ENCODE peak calls at places on chromosomes 7 and 10, in four cellular contexts. N is posterior cingulate gyrus, U is T-helper 1 cell, L is gastrocnemius medialis. F is an unnamed sample.

GRCh38 chr7:5360971-5361370 is 62.7 kb downstream of the TNRC18 start:
- DNase-seq in U (no peak), N (no peak), L (no peak), F (no peak)

GRCh38 chr10:17989908-17990767 is 38.4 kb downstream of the SLC39A12 start:
- DNase-seq in L (no peak), N (no peak), U (no peak), F (no peak)

GRCh38 chr10:125123363-125124113 is 36.8 kb downstream of the CTBP2 start:
- DNase-seq in N (peak; percentile 70), U (no peak), L (peak; percentile 89), F (no peak)

GRCh38 chr7:108093903-108094302 is 36.3 kb downstream of the LAMB4 start:
- DNase-seq in L (no peak), U (no peak), N (no peak), F (no peak)

GRCh38 chr7:90726120-90726519 is 130.0 kb downstream of the CDK14 start:
- DNase-seq in U (no peak), N (no peak), L (no peak), F (no peak)

GRCh38 chr7:101243786-101244384 is 996 bp downstream of the FIS1 start:
- DNase-seq in N (peak; percentile 89), L (no peak), U (no peak), F (no peak)

GRCh38 chr7:121624922-121625321 is 228.8 kb upstream of the FAM3C start:
- DNase-seq in N (peak; percentile 11), U (no peak), L (no peak), F (no peak)

GRCh38 chr10:482848-483247 is 206.6 kb downstream of the DIP2C start:
- DNase-seq in U (no peak), L (no peak), N (no peak), F (no peak)

GRCh38 chr10:50908366-50908765 is 22.9 kb upstream of the A1CF start:
- DNase-seq in L (no peak), U (no peak), N (no peak), F (no peak)

GRCh38 chr7:114785496-114785895 is 136.4 kb upstream of the MDFIC start:
- DNase-seq in N (no peak), L (no peak), U (no peak), F (no peak)

GRCh38 chr10:11057018-11057417 is 39.3 kb downstream of the CELF2 start:
- DNase-seq in N (no peak), U (no peak), L (no peak), F (no peak)

GRCh38 chr10:114332808-114333207 is 71.5 kb downstream of the AFAP1L2 start:
- DNase-seq in N (no peak), U (no peak), L (no peak), F (no peak)

GRCh38 chr7:51328351-51328801 is 11.8 kb upstream of the COBL start:
- DNase-seq in L (no peak), N (no peak), U (no peak), F (no peak)

GRCh38 chr10:118332948-118333710 is 9.0 kb downstream of the FAM204A start:
- DNase-seq in U (no peak), N (no peak), L (no peak), F (no peak)

GRCh38 chr7:15291707-15292106 is 270.1 kb downstream of the AGMO start:
- DNase-seq in N (peak; percentile 13), U (no peak), L (no peak), F (no peak)

GRCh38 chr7:87712571-87712970 is 84.4 kb downstream of the RUNDC3B start:
- DNase-seq in N (no peak), U (no peak), L (no peak), F (no peak)

GRCh38 chr7:99579281-99579955 is 18.6 kb upstream of the TMEM225B start:
- DNase-seq in L (no peak), N (no peak), U (no peak), F (no peak)

GRCh38 chr10:102431452-102432124 is 786 bp downstream of the CUEDC2 start:
- DNase-seq in L (no peak), N (no peak), U (no peak), F (no peak)

GRCh38 chr10:75959209-75959608 is 527.8 kb downstream of the LRMDA start:
- DNase-seq in L (no peak), U (no peak), N (no peak), F (no peak)

GRCh38 chr7:7569615-7570014 is 2.9 kb downstream of the MIOS start:
- DNase-seq in U (no peak), N (no peak), L (no peak), F (no peak)

GRCh38 chr10:96092999-96093767 is 36.9 kb upstream of the ZNF518A start:
- DNase-seq in U (no peak), N (no peak), L (no peak), F (no peak)

GRCh38 chr7:78226059-78226658 is 427.6 kb downstream of the PHTF2 start:
- DNase-seq in N (peak; percentile 69), L (no peak), U (no peak), F (no peak)

GRCh38 chr10:80275756-80276155 is 13.7 kb downstream of the MAT1A start:
- DNase-seq in N (no peak), U (no peak), L (no peak), F (no peak)

GRCh38 chr7:100484636-100485114 is 948 bp downstream of the NYAP1 start:
- DNase-seq in N (no peak), L (no peak), U (no peak), F (no peak)

GRCh38 chr10:70561558-70561957 is 41.0 kb downstream of the PRF1 start:
- DNase-seq in N (no peak), U (no peak), L (no peak), F (no peak)

GRCh38 chr10:132685921-132686680 is 99.8 kb downstream of the NKX6-2 start:
- DNase-seq in N (no peak), U (no peak), L (no peak), F (no peak)

GRCh38 chr10:4081691-4082111 is 296.7 kb upstream of the KLF6 start:
- DNase-seq in U (no peak), N (no peak), L (no peak), F (no peak)

GRCh38 chr10:119667562-119668328 is 16.6 kb downstream of the BAG3 start:
- DNase-seq in N (no peak), U (no peak), L (peak; percentile 95), F (no peak)

GRCh38 chr7:81492910-81493309 is 276.9 kb downstream of the HGF start:
- DNase-seq in L (no peak), U (no peak), N (no peak), F (no peak)

GRCh38 chr7:150324366-150324961 is 1.1 kb upstream of the ACTR3C start:
- DNase-seq in U (no peak), N (no peak), L (no peak), F (no peak)

GRCh38 chr10:103578782-103579382 is 85.4 kb downstream of the NEURL1 start:
- DNase-seq in L (no peak), N (no peak), U (no peak), F (no peak)